ENCODE peak calls at places on chromosomes 6 and 20, in seven cellular contexts. L, P, R, Z, X, N and M are unnamed samples.

GRCh38 chr20:38217791-38218565 is 42.6 kb downstream of the KIAA1755 start:
- DNase-seq in P (no peak), L (peak), X (no peak), R (no peak), N (no peak), Z (no peak), M (peak)

GRCh38 chr6:74510878-74511277 is 695.0 kb downstream of the COL12A1 start:
- DNase-seq in Z (no peak), N (no peak), X (no peak), L (peak), P (no peak), R (no peak), M (peak)

GRCh38 chr6:125310994-125311649 is 9.4 kb upstream of the HDDC2 start:
- DNase-seq in P (no peak), N (peak), X (no peak), R (peak), L (peak), Z (no peak), M (peak)

GRCh38 chr6:48535569-48535968 is 424.6 kb upstream of the PTCHD4 start:
- DNase-seq in N (no peak), X (no peak), Z (no peak), R (no peak), P (no peak), L (peak), M (peak)

GRCh38 chr6:134534708-134535149 is 216.8 kb upstream of the SGK1 start:
- DNase-seq in N (no peak), R (no peak), L (peak), X (no peak), Z (no peak), P (no peak), M (no peak)

GRCh38 chr20:61940491-61940890 is 125.2 kb downstream of the TAF4 start:
- DNase-seq in Z (no peak), R (no peak), N (no peak), X (no peak), L (no peak), P (no peak), M (no peak)

GRCh38 chr20:58714923-58715708 is 22.5 kb downstream of the NPEPL1 start:
- DNase-seq in Z (no peak), N (no peak), X (no peak), L (no peak), R (no peak), P (peak), M (no peak)

GRCh38 chr20:62624719-62625455 is 17.4 kb upstream of the SLCO4A1 start:
- DNase-seq in R (no peak), X (no peak), N (no peak), P (no peak), L (no peak), Z (no peak), M (no peak)

GRCh38 chr6:154991207-154991606 is 3.9 kb upstream of the TIAM2 start:
- DNase-seq in R (peak), Z (no peak), L (peak), P (no peak), N (no peak), X (no peak), M (no peak)

GRCh38 chr20:46093531-46093930 is 3.8 kb upstream of the NCOA5 start:
- DNase-seq in L (no peak), R (no peak), X (no peak), N (no peak), P (no peak), Z (no peak), M (no peak)

GRCh38 chr6:7042056-7042653 is 65.6 kb upstream of the RREB1 start:
- DNase-seq in L (peak), N (peak), X (no peak), P (no peak), R (no peak), Z (no peak), M (no peak)

GRCh38 chr20:45592574-45593189 is 13.6 kb upstream of the WFDC8 start:
- DNase-seq in L (peak), X (no peak), Z (no peak), P (no peak), N (peak), R (peak), M (peak)

GRCh38 chr6:149004664-149005063 is 257.8 kb downstream of the UST start:
- DNase-seq in N (no peak), R (no peak), P (no peak), L (no peak), X (no peak), Z (no peak), M (no peak)

GRCh38 chr20:17503501-17504325 is 27.5 kb downstream of the BFSP1 start:
- DNase-seq in R (no peak), N (no peak), Z (no peak), L (no peak), P (no peak), X (no peak), M (no peak)

GRCh38 chr6:82145926-82146452 is 101.6 kb downstream of the IBTK start:
- DNase-seq in R (no peak), Z (no peak), N (no peak), L (no peak), X (no peak), P (no peak), M (peak)

GRCh38 chr20:58718121-58718563 is 25.5 kb downstream of the NPEPL1 start:
- DNase-seq in X (no peak), Z (no peak), L (no peak), R (no peak), P (peak), N (no peak), M (no peak)

GRCh38 chr6:125439512-125439911 is 137.7 kb upstream of the HDDC2 start:
- DNase-seq in Z (no peak), R (no peak), P (no peak), L (no peak), N (no peak), X (no peak), M (no peak)

GRCh38 chr6:140052757-140053729 is 678.6 kb upstream of the CITED2 start:
- DNase-seq in R (no peak), N (no peak), L (peak), Z (no peak), P (no peak), X (no peak), M (peak)

GRCh38 chr6:26520088-26520839 is 17.9 kb upstream of the HMGN4 start:
- DNase-seq in X (no peak), R (peak), N (no peak), L (no peak), Z (peak), P (no peak), M (peak)

GRCh38 chr20:58640446-58640845 is 10.6 kb upstream of the STX16 start:
- DNase-seq in R (no peak), Z (no peak), X (no peak), P (no peak), L (peak), N (no peak), M (peak)

GRCh38 chr20:20198011-20198410 is 145.7 kb downstream of the CFAP61 start:
- DNase-seq in P (no peak), N (no peak), R (no peak), X (no peak), Z (no peak), L (no peak), M (no peak)